ENCODE peak calls at places on chromosome 2, in eight cellular contexts. E, B, R, Y, A, Z, C and S are unnamed samples.

GRCh38 chr2:232901711-232902578 is 31.9 kb downstream of the SNORC start:
- DNase-seq in R (no peak), A (no peak), C (peak), Z (no peak), E (peak), B (no peak), Y (peak), S (peak)

GRCh38 chr2:45055261-45055660 is 46.0 kb upstream of the SIX2 start:
- DNase-seq in E (no peak), B (no peak), A (no peak), Z (no peak), C (no peak), Y (no peak), R (no peak), S (no peak)

GRCh38 chr2:27518113-27518781 is 21.6 kb downstream of the GCKR start:
- DNase-seq in E (no peak), B (no peak), Z (no peak), A (no peak), Y (no peak), R (no peak), C (no peak), S (no peak)

GRCh38 chr2:74441690-74442482 is at the start of gene RTKN:
- DNase-seq in R (peak), B (peak), Y (no peak), C (no peak), A (peak), Z (peak), E (no peak), S (no peak)

GRCh38 chr2:128286011-128286721 is 32.5 kb downstream of the HS6ST1 start:
- DNase-seq in E (no peak), C (no peak), A (peak), B (no peak), Z (no peak), R (no peak), Y (no peak), S (no peak)

GRCh38 chr2:42947809-42948595 is 155.6 kb upstream of the HAAO start:
- DNase-seq in B (no peak), Y (no peak), R (no peak), C (no peak), Z (no peak), E (no peak), A (no peak), S (no peak)

GRCh38 chr2:67612576-67612981 is 215.4 kb downstream of the ETAA1 start:
- DNase-seq in E (no peak), Y (no peak), C (peak), R (no peak), Z (no peak), B (no peak), A (no peak), S (no peak)

GRCh38 chr2:134146620-134147019 is 107.3 kb upstream of the MGAT5 start:
- DNase-seq in Z (no peak), R (no peak), B (no peak), A (no peak), E (no peak), Y (peak), C (no peak), S (peak)

GRCh38 chr2:102253140-102253752 is 58.1 kb upstream of the IL1RL1 start:
- DNase-seq in E (no peak), R (no peak), A (no peak), Z (no peak), C (no peak), B (no peak), Y (no peak), S (no peak)

GRCh38 chr2:74703373-74703772 is 49.3 kb downstream of the SEMA4F start:
- DNase-seq in C (no peak), B (no peak), R (no peak), Z (no peak), E (no peak), Y (no peak), A (no peak), S (no peak)

GRCh38 chr2:167294775-167295140 is 406.5 kb downstream of the XIRP2 start:
- DNase-seq in R (no peak), C (no peak), E (no peak), Z (no peak), B (no peak), Y (no peak), A (no peak), S (no peak)

GRCh38 chr2:167297292-167297691 is 409.0 kb downstream of the XIRP2 start:
- DNase-seq in B (no peak), Y (no peak), A (no peak), Z (no peak), C (no peak), R (no peak), E (no peak), S (no peak)

GRCh38 chr2:167292430-167293171 is 404.3 kb downstream of the XIRP2 start:
- DNase-seq in Y (peak), R (peak), B (peak), A (peak), E (peak), Z (peak), C (peak), S (peak)

GRCh38 chr2:167293172-167293781 is 405.0 kb downstream of the XIRP2 start:
- DNase-seq in Z (no peak), A (peak), Y (peak), E (no peak), R (peak), C (no peak), B (peak), S (no peak)

GRCh38 chr2:167294031-167294774 is 405.9 kb downstream of the XIRP2 start:
- DNase-seq in E (no peak), A (peak), Z (no peak), B (peak), R (peak), Y (peak), C (no peak), S (no peak)
- H3K4me3 ChIP-seq in E (peak), A (peak), Z (peak), B (peak), R (peak), Y (peak), C (peak), S (peak)

GRCh38 chr2:8583400-8584173 is 98.3 kb upstream of the ID2 start:
- DNase-seq in C (no peak), Z (peak), E (peak), R (peak), A (peak), B (peak), Y (peak), S (no peak)
- H3K4me3 ChIP-seq in C (peak), Z (peak), E (no peak), R (peak), A (peak), B (peak), Y (no peak), S (no peak)

DNA sequence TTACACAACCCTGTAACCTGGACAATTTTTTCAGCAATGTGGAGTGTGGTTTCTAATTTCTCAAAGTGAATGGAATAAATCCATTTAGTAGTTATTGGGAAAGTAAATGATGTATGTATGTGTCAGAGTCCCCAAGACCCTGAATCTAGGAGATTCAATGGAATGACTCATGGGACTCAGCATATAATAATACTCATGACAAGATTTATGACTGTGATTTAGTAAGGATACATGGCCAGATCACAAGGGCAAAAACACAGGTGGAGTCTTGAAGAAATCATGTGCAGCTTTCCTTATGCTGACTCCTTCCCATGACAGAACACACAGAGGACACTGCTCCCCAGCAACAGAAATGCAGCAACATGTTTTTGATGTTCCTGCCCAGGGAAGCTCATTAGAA is 1877.7 kb upstream of the LRRTM1 start:
- DNase-seq in A (no peak), Z (no peak), Y (no peak), E (peak), C (no peak), B (no peak), R (no peak), S (no peak)
- H3K4me3 ChIP-seq in A (no peak), Z (no peak), Y (no peak), E (no peak), C (no peak), B (no peak), R (no peak), S (no peak)

GRCh38 chr2:105580870-105581567 is 163.7 kb upstream of the NCK2 start:
- DNase-seq in Z (no peak), Y (no peak), R (no peak), B (no peak), C (no peak), A (no peak), E (no peak), S (no peak)
- H3K4me3 ChIP-seq in Z (no peak), Y (no peak), R (no peak), B (no peak), C (no peak), A (no peak), E (no peak), S (no peak)